ENCODE peak calls at places on chromosome 19, in nine cellular contexts. One of them, this sample, is unnamed.
A peak's percentile ranks its signal among the peaks of the same experiment; 100 is the strongest.

GRCh38 chr19:31135841-31136240 is 213.4 kb downstream of the TSHZ3 start:
- DNase-seq in glomerular endothelial cell: no peak
- DNase-seq in amygdala: no peak
- DNase-seq in stimulated activated CD4-positive, alpha-beta T cell treated with anti-CD3 and anti-CD28 coated beads, Interleukin-2, amount 100 ng/mL, for 24 hours: no peak
- DNase-seq in midbrain: no peak
- DNase-seq in GM10248: no peak
- DNase-seq in substantia nigra: no peak
- DNase-seq in brain microvascular endothelial cell: peak; percentile 34
- DNase-seq in left ventricle myocardium superior: no peak
- DNase-seq in this sample: no peak

GRCh38 chr19:6779204-6779603 is 6.7 kb downstream of the VAV1 start:
- DNase-seq in stimulated activated CD4-positive, alpha-beta T cell treated with anti-CD3 and anti-CD28 coated beads, Interleukin-2, amount 100 ng/mL, for 24 hours: no peak
- DNase-seq in amygdala: no peak
- DNase-seq in GM10248: no peak
- DNase-seq in substantia nigra: no peak
- DNase-seq in glomerular endothelial cell: no peak
- DNase-seq in left ventricle myocardium superior: no peak
- DNase-seq in brain microvascular endothelial cell: no peak
- DNase-seq in midbrain: no peak
- DNase-seq in this sample: no peak

GRCh38 chr19:55376381-55376933 is at the start of gene TMEM190:
- DNase-seq in amygdala: no peak
- DNase-seq in GM10248: no peak
- DNase-seq in substantia nigra: no peak
- DNase-seq in left ventricle myocardium superior: no peak
- DNase-seq in midbrain: no peak
- DNase-seq in glomerular endothelial cell: no peak
- DNase-seq in brain microvascular endothelial cell: no peak
- DNase-seq in stimulated activated CD4-positive, alpha-beta T cell treated with anti-CD3 and anti-CD28 coated beads, Interleukin-2, amount 100 ng/mL, for 24 hours: no peak
- DNase-seq in this sample: no peak

GRCh38 chr19:29529646-29530548 is 4.1 kb downstream of the VSTM2B start:
- DNase-seq in stimulated activated CD4-positive, alpha-beta T cell treated with anti-CD3 and anti-CD28 coated beads, Interleukin-2, amount 100 ng/mL, for 24 hours: no peak
- DNase-seq in GM10248: no peak
- DNase-seq in brain microvascular endothelial cell: no peak
- DNase-seq in left ventricle myocardium superior: no peak
- DNase-seq in amygdala: no peak
- DNase-seq in substantia nigra: no peak
- DNase-seq in midbrain: no peak
- DNase-seq in glomerular endothelial cell: no peak
- DNase-seq in this sample: no peak

GRCh38 chr19:33234736-33235135 is 9.1 kb upstream of the SLC7A10 start:
- DNase-seq in stimulated activated CD4-positive, alpha-beta T cell treated with anti-CD3 and anti-CD28 coated beads, Interleukin-2, amount 100 ng/mL, for 24 hours: no peak
- DNase-seq in substantia nigra: no peak
- DNase-seq in amygdala: no peak
- DNase-seq in GM10248: no peak
- DNase-seq in left ventricle myocardium superior: peak; percentile 12
- DNase-seq in glomerular endothelial cell: no peak
- DNase-seq in midbrain: no peak
- DNase-seq in brain microvascular endothelial cell: no peak
- DNase-seq in this sample: no peak

GRCh38 chr19:12064266-12065099 is at the start of gene ZNF844:
- DNase-seq in left ventricle myocardium superior: peak; percentile 99
- DNase-seq in substantia nigra: peak; percentile 96
- DNase-seq in glomerular endothelial cell: no peak
- DNase-seq in brain microvascular endothelial cell: peak; percentile 89
- DNase-seq in midbrain: peak; percentile 96
- DNase-seq in amygdala: peak; percentile 92
- DNase-seq in stimulated activated CD4-positive, alpha-beta T cell treated with anti-CD3 and anti-CD28 coated beads, Interleukin-2, amount 100 ng/mL, for 24 hours: peak; percentile 84
- DNase-seq in GM10248: peak; percentile 93
- DNase-seq in this sample: peak; percentile 48

GRCh38 chr19:38277549-38277948 is 13.2 kb downstream of the SPINT2 start:
- DNase-seq in left ventricle myocardium superior: no peak
- DNase-seq in brain microvascular endothelial cell: no peak
- DNase-seq in GM10248: no peak
- DNase-seq in stimulated activated CD4-positive, alpha-beta T cell treated with anti-CD3 and anti-CD28 coated beads, Interleukin-2, amount 100 ng/mL, for 24 hours: no peak
- DNase-seq in glomerular endothelial cell: no peak
- DNase-seq in substantia nigra: no peak
- DNase-seq in midbrain: no peak
- DNase-seq in amygdala: no peak
- DNase-seq in this sample: no peak

GRCh38 chr19:33878912-33879810 is 82.5 kb downstream of the KCTD15 start:
- DNase-seq in left ventricle myocardium superior: no peak
- DNase-seq in midbrain: no peak
- DNase-seq in stimulated activated CD4-positive, alpha-beta T cell treated with anti-CD3 and anti-CD28 coated beads, Interleukin-2, amount 100 ng/mL, for 24 hours: no peak
- DNase-seq in brain microvascular endothelial cell: peak; percentile 31
- DNase-seq in GM10248: no peak
- DNase-seq in substantia nigra: no peak
- DNase-seq in glomerular endothelial cell: no peak
- DNase-seq in amygdala: no peak
- DNase-seq in this sample: no peak

GRCh38 chr19:44282846-44283245 is 22.0 kb downstream of the ZNF235 start:
- DNase-seq in substantia nigra: no peak
- DNase-seq in midbrain: no peak
- DNase-seq in amygdala: no peak
- DNase-seq in left ventricle myocardium superior: no peak
- DNase-seq in stimulated activated CD4-positive, alpha-beta T cell treated with anti-CD3 and anti-CD28 coated beads, Interleukin-2, amount 100 ng/mL, for 24 hours: no peak
- DNase-seq in glomerular endothelial cell: no peak
- DNase-seq in GM10248: no peak
- DNase-seq in brain microvascular endothelial cell: no peak
- DNase-seq in this sample: no peak

GRCh38 chr19:38093587-38093986 is 130.4 kb downstream of the DPF1 start:
- DNase-seq in left ventricle myocardium superior: peak; percentile 65
- DNase-seq in glomerular endothelial cell: no peak
- DNase-seq in GM10248: no peak
- DNase-seq in substantia nigra: peak; percentile 19
- DNase-seq in stimulated activated CD4-positive, alpha-beta T cell treated with anti-CD3 and anti-CD28 coated beads, Interleukin-2, amount 100 ng/mL, for 24 hours: no peak
- DNase-seq in brain microvascular endothelial cell: no peak
- DNase-seq in midbrain: peak; percentile 2
- DNase-seq in amygdala: peak; percentile 29
- DNase-seq in this sample: no peak

GRCh38 chr19:9040131-9040530 is 29.9 kb upstream of the MUC16 start:
- DNase-seq in GM10248: no peak
- DNase-seq in midbrain: no peak
- DNase-seq in brain microvascular endothelial cell: no peak
- DNase-seq in substantia nigra: no peak
- DNase-seq in glomerular endothelial cell: no peak
- DNase-seq in left ventricle myocardium superior: no peak
- DNase-seq in amygdala: no peak
- DNase-seq in stimulated activated CD4-positive, alpha-beta T cell treated with anti-CD3 and anti-CD28 coated beads, Interleukin-2, amount 100 ng/mL, for 24 hours: no peak
- DNase-seq in this sample: no peak

GRCh38 chr19:3607398-3608078 is 863 bp upstream of the TBXA2R start:
- DNase-seq in substantia nigra: no peak
- DNase-seq in amygdala: no peak
- DNase-seq in glomerular endothelial cell: no peak
- DNase-seq in midbrain: no peak
- DNase-seq in GM10248: no peak
- DNase-seq in brain microvascular endothelial cell: no peak
- DNase-seq in stimulated activated CD4-positive, alpha-beta T cell treated with anti-CD3 and anti-CD28 coated beads, Interleukin-2, amount 100 ng/mL, for 24 hours: no peak
- DNase-seq in left ventricle myocardium superior: peak; percentile 68
- DNase-seq in this sample: no peak

GRCh38 chr19:47381653-47382279 is 32.7 kb downstream of the DHX34 start:
- DNase-seq in GM10248: peak; percentile 46
- DNase-seq in left ventricle myocardium superior: peak; percentile 46
- DNase-seq in amygdala: no peak
- DNase-seq in brain microvascular endothelial cell: no peak
- DNase-seq in substantia nigra: no peak
- DNase-seq in midbrain: no peak
- DNase-seq in glomerular endothelial cell: no peak
- DNase-seq in stimulated activated CD4-positive, alpha-beta T cell treated with anti-CD3 and anti-CD28 coated beads, Interleukin-2, amount 100 ng/mL, for 24 hours: no peak
- DNase-seq in this sample: no peak

GRCh38 chr19:3760871-3761361 is 576 bp downstream of the APBA3 start:
- DNase-seq in brain microvascular endothelial cell: peak; percentile 2
- DNase-seq in substantia nigra: no peak
- DNase-seq in left ventricle myocardium superior: no peak
- DNase-seq in glomerular endothelial cell: no peak
- DNase-seq in midbrain: no peak
- DNase-seq in amygdala: no peak
- DNase-seq in GM10248: no peak
- DNase-seq in stimulated activated CD4-positive, alpha-beta T cell treated with anti-CD3 and anti-CD28 coated beads, Interleukin-2, amount 100 ng/mL, for 24 hours: peak; percentile 27
- DNase-seq in this sample: no peak

GRCh38 chr19:42197375-42197817 is 20.1 kb downstream of the DEDD2 start:
- DNase-seq in amygdala: no peak
- DNase-seq in left ventricle myocardium superior: no peak
- DNase-seq in midbrain: no peak
- DNase-seq in glomerular endothelial cell: no peak
- DNase-seq in GM10248: no peak
- DNase-seq in stimulated activated CD4-positive, alpha-beta T cell treated with anti-CD3 and anti-CD28 coated beads, Interleukin-2, amount 100 ng/mL, for 24 hours: no peak
- DNase-seq in brain microvascular endothelial cell: no peak
- DNase-seq in substantia nigra: no peak
- DNase-seq in this sample: no peak

GRCh38 chr19:3969435-3970312 is 1.2 kb downstream of the DAPK3 start:
- DNase-seq in stimulated activated CD4-positive, alpha-beta T cell treated with anti-CD3 and anti-CD28 coated beads, Interleukin-2, amount 100 ng/mL, for 24 hours: no peak
- DNase-seq in midbrain: no peak
- DNase-seq in GM10248: no peak
- DNase-seq in substantia nigra: no peak
- DNase-seq in glomerular endothelial cell: no peak
- DNase-seq in brain microvascular endothelial cell: peak; percentile 81
- DNase-seq in left ventricle myocardium superior: no peak
- DNase-seq in amygdala: no peak
- DNase-seq in this sample: no peak

GRCh38 chr19:38024991-38025716 is 118.1 kb downstream of the SIPA1L3 start:
- DNase-seq in brain microvascular endothelial cell: no peak
- DNase-seq in amygdala: no peak
- DNase-seq in substantia nigra: no peak
- DNase-seq in stimulated activated CD4-positive, alpha-beta T cell treated with anti-CD3 and anti-CD28 coated beads, Interleukin-2, amount 100 ng/mL, for 24 hours: no peak
- DNase-seq in left ventricle myocardium superior: no peak
- DNase-seq in glomerular endothelial cell: no peak
- DNase-seq in GM10248: no peak
- DNase-seq in midbrain: peak; percentile 19
- DNase-seq in this sample: no peak

GRCh38 chr19:6378036-6378435 is 2.3 kb upstream of the PSPN start:
- DNase-seq in glomerular endothelial cell: no peak
- DNase-seq in brain microvascular endothelial cell: no peak
- DNase-seq in left ventricle myocardium superior: no peak
- DNase-seq in stimulated activated CD4-positive, alpha-beta T cell treated with anti-CD3 and anti-CD28 coated beads, Interleukin-2, amount 100 ng/mL, for 24 hours: no peak
- DNase-seq in midbrain: no peak
- DNase-seq in GM10248: no peak
- DNase-seq in amygdala: no peak
- DNase-seq in substantia nigra: no peak
- DNase-seq in this sample: no peak

GRCh38 chr19:14248578-14249011 is 42.6 kb upstream of the ADGRL1 start:
- DNase-seq in GM10248: peak; percentile 45
- DNase-seq in stimulated activated CD4-positive, alpha-beta T cell treated with anti-CD3 and anti-CD28 coated beads, Interleukin-2, amount 100 ng/mL, for 24 hours: peak; percentile 55
- DNase-seq in amygdala: peak; percentile 41
- DNase-seq in glomerular endothelial cell: no peak
- DNase-seq in substantia nigra: peak; percentile 24
- DNase-seq in brain microvascular endothelial cell: no peak
- DNase-seq in midbrain: peak; percentile 55
- DNase-seq in left ventricle myocardium superior: peak; percentile 41
- DNase-seq in this sample: no peak

GRCh38 chr19:30743702-30744101 is 371.5 kb downstream of the ZNF536 start:
- DNase-seq in left ventricle myocardium superior: no peak
- DNase-seq in brain microvascular endothelial cell: no peak
- DNase-seq in midbrain: no peak
- DNase-seq in substantia nigra: no peak
- DNase-seq in GM10248: no peak
- DNase-seq in glomerular endothelial cell: no peak
- DNase-seq in stimulated activated CD4-positive, alpha-beta T cell treated with anti-CD3 and anti-CD28 coated beads, Interleukin-2, amount 100 ng/mL, for 24 hours: no peak
- DNase-seq in amygdala: no peak
- DNase-seq in this sample: no peak

GRCh38 chr19:18419699-18420460 is 682 bp downstream of the SSBP4 start:
- DNase-seq in substantia nigra: no peak
- DNase-seq in glomerular endothelial cell: no peak
- DNase-seq in GM10248: no peak
- DNase-seq in brain microvascular endothelial cell: no peak
- DNase-seq in left ventricle myocardium superior: peak; percentile 59
- DNase-seq in midbrain: no peak
- DNase-seq in stimulated activated CD4-positive, alpha-beta T cell treated with anti-CD3 and anti-CD28 coated beads, Interleukin-2, amount 100 ng/mL, for 24 hours: peak; percentile 61
- DNase-seq in amygdala: no peak
- DNase-seq in this sample: no peak

GRCh38 chr19:16917401-16917800 is 28.6 kb downstream of the F2RL3 start:
- DNase-seq in glomerular endothelial cell: no peak
- DNase-seq in left ventricle myocardium superior: no peak
- DNase-seq in brain microvascular endothelial cell: no peak
- DNase-seq in midbrain: no peak
- DNase-seq in GM10248: no peak
- DNase-seq in substantia nigra: no peak
- DNase-seq in amygdala: no peak
- DNase-seq in stimulated activated CD4-positive, alpha-beta T cell treated with anti-CD3 and anti-CD28 coated beads, Interleukin-2, amount 100 ng/mL, for 24 hours: no peak
- DNase-seq in this sample: no peak

GRCh38 chr19:57656346-57656745 is 12.4 kb upstream of the ZSCAN4 start:
- DNase-seq in midbrain: no peak
- DNase-seq in left ventricle myocardium superior: no peak
- DNase-seq in glomerular endothelial cell: no peak
- DNase-seq in brain microvascular endothelial cell: no peak
- DNase-seq in amygdala: no peak
- DNase-seq in GM10248: no peak
- DNase-seq in substantia nigra: no peak
- DNase-seq in stimulated activated CD4-positive, alpha-beta T cell treated with anti-CD3 and anti-CD28 coated beads, Interleukin-2, amount 100 ng/mL, for 24 hours: no peak
- DNase-seq in this sample: no peak

GRCh38 chr19:58170860-58171259 is 12.0 kb upstream of the ZNF274 start:
- DNase-seq in midbrain: no peak
- DNase-seq in left ventricle myocardium superior: no peak
- DNase-seq in stimulated activated CD4-positive, alpha-beta T cell treated with anti-CD3 and anti-CD28 coated beads, Interleukin-2, amount 100 ng/mL, for 24 hours: no peak
- DNase-seq in amygdala: no peak
- DNase-seq in GM10248: no peak
- DNase-seq in glomerular endothelial cell: no peak
- DNase-seq in brain microvascular endothelial cell: peak; percentile 62
- DNase-seq in substantia nigra: no peak
- DNase-seq in this sample: no peak

GRCh38 chr19:15137777-15138176 is 30.6 kb downstream of the SYDE1 start:
- DNase-seq in left ventricle myocardium superior: no peak
- DNase-seq in stimulated activated CD4-positive, alpha-beta T cell treated with anti-CD3 and anti-CD28 coated beads, Interleukin-2, amount 100 ng/mL, for 24 hours: no peak
- DNase-seq in midbrain: no peak
- DNase-seq in glomerular endothelial cell: no peak
- DNase-seq in brain microvascular endothelial cell: no peak
- DNase-seq in amygdala: no peak
- DNase-seq in GM10248: no peak
- DNase-seq in substantia nigra: no peak
- DNase-seq in this sample: no peak

GRCh38 chr19:17495639-17496265 is 15.7 kb upstream of the PGLS start:
- DNase-seq in left ventricle myocardium superior: no peak
- DNase-seq in glomerular endothelial cell: no peak
- DNase-seq in brain microvascular endothelial cell: no peak
- DNase-seq in GM10248: no peak
- DNase-seq in amygdala: no peak
- DNase-seq in stimulated activated CD4-positive, alpha-beta T cell treated with anti-CD3 and anti-CD28 coated beads, Interleukin-2, amount 100 ng/mL, for 24 hours: no peak
- DNase-seq in midbrain: no peak
- DNase-seq in substantia nigra: no peak
- DNase-seq in this sample: no peak

GRCh38 chr19:46288896-46289588 is 7.8 kb upstream of the HIF3A start:
- DNase-seq in amygdala: no peak
- DNase-seq in brain microvascular endothelial cell: peak; percentile 96
- DNase-seq in midbrain: no peak
- DNase-seq in left ventricle myocardium superior: peak; percentile 57
- DNase-seq in glomerular endothelial cell: peak; percentile 72
- DNase-seq in stimulated activated CD4-positive, alpha-beta T cell treated with anti-CD3 and anti-CD28 coated beads, Interleukin-2, amount 100 ng/mL, for 24 hours: no peak
- DNase-seq in GM10248: no peak
- DNase-seq in substantia nigra: no peak
- DNase-seq in this sample: no peak

GRCh38 chr19:34471906-34472305 is 9.7 kb upstream of the WTIP start:
- DNase-seq in left ventricle myocardium superior: no peak
- DNase-seq in brain microvascular endothelial cell: no peak
- DNase-seq in stimulated activated CD4-positive, alpha-beta T cell treated with anti-CD3 and anti-CD28 coated beads, Interleukin-2, amount 100 ng/mL, for 24 hours: no peak
- DNase-seq in midbrain: no peak
- DNase-seq in amygdala: no peak
- DNase-seq in glomerular endothelial cell: no peak
- DNase-seq in substantia nigra: no peak
- DNase-seq in GM10248: no peak
- DNase-seq in this sample: no peak

GRCh38 chr19:43664008-43664407 is 6.0 kb downstream of the PLAUR start:
- DNase-seq in midbrain: no peak
- DNase-seq in GM10248: no peak
- DNase-seq in glomerular endothelial cell: peak; percentile 55
- DNase-seq in substantia nigra: no peak
- DNase-seq in amygdala: no peak
- DNase-seq in brain microvascular endothelial cell: no peak
- DNase-seq in left ventricle myocardium superior: no peak
- DNase-seq in stimulated activated CD4-positive, alpha-beta T cell treated with anti-CD3 and anti-CD28 coated beads, Interleukin-2, amount 100 ng/mL, for 24 hours: no peak
- DNase-seq in this sample: peak; percentile 35

GRCh38 chr19:36950335-36951119 is 34.4 kb downstream of the ZNF568 start:
- DNase-seq in amygdala: no peak
- DNase-seq in midbrain: no peak
- DNase-seq in brain microvascular endothelial cell: no peak
- DNase-seq in left ventricle myocardium superior: no peak
- DNase-seq in stimulated activated CD4-positive, alpha-beta T cell treated with anti-CD3 and anti-CD28 coated beads, Interleukin-2, amount 100 ng/mL, for 24 hours: no peak
- DNase-seq in substantia nigra: no peak
- DNase-seq in GM10248: no peak
- DNase-seq in glomerular endothelial cell: no peak
- DNase-seq in this sample: no peak

GRCh38 chr19:12872941-12873890 is 8.0 kb downstream of the DNASE2 start:
- DNase-seq in stimulated activated CD4-positive, alpha-beta T cell treated with anti-CD3 and anti-CD28 coated beads, Interleukin-2, amount 100 ng/mL, for 24 hours: peak; percentile 50
- DNase-seq in amygdala: no peak
- DNase-seq in left ventricle myocardium superior: peak; percentile 34
- DNase-seq in GM10248: peak; percentile 68
- DNase-seq in brain microvascular endothelial cell: peak; percentile 52
- DNase-seq in substantia nigra: no peak
- DNase-seq in midbrain: no peak
- DNase-seq in glomerular endothelial cell: peak; percentile 25
- DNase-seq in this sample: no peak

This sample was measured in GM12878.